ENCODE peak calls at places on chromosome 10, in ten cellular contexts. O is fibroblast of lung, T is WERI-Rb-1, W is BJ, U is bronchial epithelial cell, S is lower lobe of right lung, A is astrocyte of the spinal cord, R is GM12865, V is AG04450, X is GM23338. I is an unnamed sample.

GRCh38 chr10:61931620-61932332 is 30.3 kb downstream of the ARID5B start:
- DNase-seq in X (no peak), W (no peak), T (no peak), R (no peak), S (no peak), O (peak; percentile 45), A (no peak), V (no peak), U (peak; percentile 80), I (no peak)

GRCh38 chr10:122504551-122504950 is 43.2 kb downstream of the HTRA1 start:
- DNase-seq in R (no peak), O (peak; percentile 95), A (peak; percentile 96), U (peak; percentile 76), X (no peak), S (peak; percentile 84), T (no peak), W (peak; percentile 51), V (peak; percentile 84), I (no peak)

GRCh38 chr10:46557319-46558140 is 1.1 kb upstream of the GPRIN2 start:
- DNase-seq in V (no peak), S (peak; percentile 53), U (no peak), T (peak; percentile 9), X (peak; percentile 77), O (no peak), A (no peak), W (no peak), R (no peak), I (no peak)

GRCh38 chr10:127563718-127564553 is 14.8 kb downstream of the NPS start:
- DNase-seq in W (no peak), T (peak; percentile 51), R (peak; percentile 8), O (no peak), A (no peak), U (no peak), V (no peak), S (peak; percentile 66), X (peak; percentile 41), I (no peak)

GRCh38 chr10:49647985-49648795 is 31.3 kb upstream of the C10orf53 start:
- DNase-seq in R (no peak), T (no peak), A (no peak), U (no peak), X (no peak), V (no peak), S (no peak), W (no peak), O (no peak), I (no peak)

GRCh38 chr10:110553905-110554304 is 13.6 kb upstream of the SMC3 start:
- DNase-seq in T (no peak), O (no peak), R (no peak), X (peak; percentile 77), A (no peak), S (no peak), W (no peak), V (no peak), U (no peak), I (no peak)

GRCh38 chr10:49679480-49679893 is at the start of gene C10orf53:
- DNase-seq in V (no peak), O (peak; percentile 37), S (peak; percentile 47), T (peak; percentile 65), U (peak; percentile 43), W (no peak), X (peak; percentile 90), A (peak; percentile 15), R (no peak), I (peak; percentile 14)

GRCh38 chr10:123797813-123798212 is 93.8 kb downstream of the CPXM2 start:
- DNase-seq in S (no peak), X (peak; percentile 49), T (no peak), R (no peak), W (no peak), A (no peak), V (no peak), U (no peak), O (no peak), I (no peak)

GRCh38 chr10:104072786-104073185 is 12.9 kb downstream of the COL17A1 start:
- DNase-seq in A (no peak), S (no peak), U (no peak), W (no peak), X (no peak), R (no peak), T (no peak), V (no peak), O (no peak), I (no peak)

GRCh38 chr10:15254808-15255655 is 86.5 kb upstream of the NMT2 start:
- DNase-seq in W (no peak), X (peak; percentile 52), R (peak; percentile 75), V (no peak), A (no peak), T (no peak), O (no peak), U (no peak), S (no peak), I (no peak)

GRCh38 chr10:113216068-113216467 is 266.0 kb downstream of the TCF7L2 start:
- DNase-seq in T (no peak), W (no peak), X (peak; percentile 76), V (no peak), A (peak; percentile 20), R (no peak), O (no peak), U (peak; percentile 7), S (no peak), I (no peak)

GRCh38 chr10:89278034-89278535 is 23.8 kb upstream of the IFIT2 start:
- DNase-seq in T (peak; percentile 70), X (no peak), W (peak; percentile 94), O (peak; percentile 97), R (no peak), U (peak; percentile 99), S (no peak), V (peak; percentile 93), A (peak; percentile 97), I (peak; percentile 85)

GRCh38 chr10:128047337-128047736 is 78.9 kb downstream of the MKI67 start:
- DNase-seq in R (peak; percentile 92), W (no peak), V (no peak), O (peak; percentile 56), T (no peak), X (peak; percentile 71), U (peak; percentile 91), S (peak; percentile 94), A (no peak), I (no peak)

GRCh38 chr10:77001186-77001585 is 636.4 kb downstream of the KCNMA1 start:
- DNase-seq in T (no peak), R (no peak), O (no peak), X (no peak), U (no peak), W (no peak), V (no peak), S (no peak), A (no peak), I (no peak)

GRCh38 chr10:132538031-132538789 is 623 bp downstream of the INPP5A start:
- DNase-seq in A (no peak), T (no peak), R (peak; percentile 40), W (no peak), S (peak; percentile 62), O (no peak), U (no peak), X (no peak), V (no peak), I (no peak)

GRCh38 chr10:104232613-104233102 is 494 bp upstream of the CFAP43 start:
- DNase-seq in A (no peak), T (no peak), R (no peak), U (no peak), O (no peak), S (peak; percentile 51), W (no peak), V (no peak), X (no peak), I (no peak)

GRCh38 chr10:4721994-4722753 is 103.8 kb upstream of the AKR1E2 start:
- DNase-seq in V (no peak), R (no peak), T (no peak), S (no peak), A (peak; percentile 56), U (peak; percentile 92), X (no peak), W (peak; percentile 87), O (no peak), I (peak; percentile 60)

GRCh38 chr10:81479316-81479715 is 395.7 kb upstream of the NRG3 start:
- DNase-seq in A (no peak), R (no peak), S (no peak), O (no peak), X (peak; percentile 45), W (no peak), T (no peak), U (no peak), V (no peak), I (no peak)
- TF ChIP-seq CTCF in A (no peak), R (no peak), S (no peak), O (no peak), X (peak; percentile 43), W (no peak), T (peak; percentile 28), U (no peak), V (no peak), I (no peak)

DNA sequence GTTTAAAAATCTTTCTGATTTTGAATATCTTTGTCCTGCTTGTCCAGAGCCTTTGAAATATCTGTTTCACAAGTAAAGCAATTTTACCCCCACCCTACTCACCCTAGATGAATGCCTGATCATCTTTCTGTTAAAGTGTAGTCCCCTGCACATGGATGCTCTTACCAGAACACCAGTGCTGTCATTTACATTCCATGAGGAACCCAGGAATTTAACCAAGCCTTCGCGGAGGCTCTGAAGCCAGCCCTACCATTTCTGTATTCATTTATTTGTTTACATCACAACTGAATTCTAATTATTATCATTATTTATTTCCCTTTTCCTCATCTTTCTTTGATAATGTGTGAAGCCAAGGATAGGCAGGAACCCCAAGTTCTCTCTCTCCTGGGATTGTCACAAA is 167.8 kb upstream of the MYO3A start:
- DNase-seq in S (no peak), U (no peak), T (no peak), A (no peak), V (no peak), R (no peak), W (no peak), O (no peak), X (peak; percentile 70), I (no peak)
- H3K4me3 ChIP-seq in S (no peak overlapping the region), U (no peak overlapping the region), T (no peak overlapping the region), A (no peak overlapping the region), V (no peak overlapping the region), R (no peak overlapping the region), W (no peak overlapping the region), O (no peak overlapping the region), X (peak overlapping the region; percentile 39), I (no peak overlapping the region)

DNA sequence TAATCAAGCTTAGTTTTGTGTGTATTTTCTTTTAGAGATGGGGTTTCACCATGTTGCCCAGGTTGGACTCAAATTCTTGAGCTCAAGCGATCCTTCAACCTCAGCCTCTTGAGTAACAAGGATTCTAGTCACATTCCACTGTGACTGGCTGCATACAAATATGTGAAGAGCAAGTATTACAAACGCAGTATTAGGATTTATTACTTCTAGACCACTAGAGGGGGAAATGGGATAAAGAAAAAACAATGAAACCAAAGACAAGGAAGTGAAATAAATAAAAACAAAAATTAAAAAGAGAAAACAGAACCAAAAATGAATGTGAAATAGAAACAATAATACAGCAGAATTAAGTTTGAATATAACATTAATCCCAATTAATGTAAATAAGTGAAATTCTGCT is 308.7 kb downstream of the ANKRD30A start:
- DNase-seq in O (no peak), S (no peak), U (peak; percentile 37), A (no peak), R (peak; percentile 2), W (no peak), T (no peak), V (no peak), X (no peak), I (no peak)
- TF ChIP-seq CTCF in O (no peak), S (no peak), U (no peak), A (no peak), R (no peak), W (no peak), T (no peak), V (no peak), X (no peak), I (no peak)

GRCh38 chr10:26296351-26296750 is 79.8 kb downstream of the GAD2 start:
- DNase-seq in R (no peak), U (no peak), O (no peak), W (no peak), A (no peak), S (no peak), V (no peak), T (no peak), X (no peak), I (no peak)
- H3K4me3 ChIP-seq in R (no peak overlapping the region), U (no peak overlapping the region), O (no peak overlapping the region), W (no peak overlapping the region), A (no peak overlapping the region), S (no peak overlapping the region), V (no peak overlapping the region), T (no peak overlapping the region), X (no peak overlapping the region), I (no peak overlapping the region)

I was measured in HFF-Myc.